ENCODE peak calls at places on chromosomes 13 and 19, in seven cellular contexts. T is GM23248, Y is BJ, R is tibial artery, Q is BE2C, F is HAP-1, I is pancreas. S is an unnamed sample. For H3K36me3, the result is how much of the 10 kb centered on the place peaks cover.

GRCh38 chr13:38542601-38543000 is 144.3 kb upstream of the FREM2 start:
- DNase-seq in T (peak), Q (no peak), Y (no peak), R (no peak), F (no peak), I (no peak), S (no peak)

GRCh38 chr13:76991432-76991795 is 467 bp upstream of the CLN5 start:
- DNase-seq in I (no peak), T (peak), F (no peak), Y (no peak), Q (no peak), R (no peak), S (no peak)

GRCh38 chr13:113901642-113902041 is 37.8 kb upstream of the GAS6 start:
- DNase-seq in T (no peak), Q (no peak), I (no peak), F (no peak), R (no peak), Y (no peak), S (no peak)

GRCh38 chr13:20431687-20432384 is 93.8 kb downstream of the CRYL1 start:
- DNase-seq in I (no peak), Y (no peak), F (no peak), Q (no peak), R (no peak), T (no peak), S (no peak)

GRCh38 chr19:51338563-51339312 is 3.2 kb downstream of the VSIG10L start:
- DNase-seq in F (peak), R (peak), Q (peak), T (peak), I (peak), Y (no peak), S (peak)

GRCh38 chr19:10295305-10295846 is 5.6 kb downstream of the ICAM5 start:
- DNase-seq in F (no peak), R (no peak), Y (no peak), T (peak), I (no peak), Q (no peak), S (peak)

GRCh38 chr19:35075202-35076025 is 33.9 kb downstream of the HPN start:
- DNase-seq in Y (no peak), F (no peak), Q (no peak), R (no peak), I (no peak), T (no peak), S (no peak)

GRCh38 chr13:110109910-110110309 is 197.0 kb downstream of the COL4A1 start:
- DNase-seq in R (peak), Y (no peak), T (peak), F (no peak), Q (no peak), I (no peak), S (peak)

GRCh38 chr19:10352764-10353671 is 13.6 kb upstream of the ICAM3 start:
- DNase-seq in R (peak), I (no peak), Q (peak), F (peak), T (no peak), Y (no peak), S (no peak)

GRCh38 chr13:21053231-21053630 is 8.2 kb downstream of the LATS2 start:
- DNase-seq in R (no peak), F (no peak), T (no peak), Q (no peak), I (no peak), Y (no peak), S (no peak)

GRCh38 chr13:56424246-56424645 is 716.5 kb upstream of the PRR20A start:
- DNase-seq in R (no peak), I (no peak), F (no peak), Q (no peak), Y (no peak), T (no peak), S (no peak)

GRCh38 chr13:75801388-75801787 is 165.3 kb downstream of the LMO7 start:
- DNase-seq in T (no peak), R (no peak), F (no peak), Q (no peak), I (no peak), Y (no peak), S (no peak)

GRCh38 chr13:46086421-46086922 is 18.4 kb downstream of the CPB2 start:
- DNase-seq in Y (no peak), F (no peak), I (no peak), Q (no peak), R (no peak), T (no peak), S (no peak)

GRCh38 chr13:40148103-40148502 is 492.6 kb downstream of the COG6 start:
- DNase-seq in R (no peak), T (no peak), F (no peak), I (no peak), Q (no peak), Y (no peak), S (no peak)

GRCh38 chr13:65789815-65790214 is 1440.3 kb downstream of the PCDH9 start:
- DNase-seq in R (no peak), I (no peak), T (peak), Q (no peak), F (no peak), Y (no peak), S (no peak)

GRCh38 chr19:51798958-51799310 is 4.0 kb downstream of the FPR3 start:
- DNase-seq in Q (no peak), I (peak), T (no peak), F (no peak), R (peak), Y (no peak), S (peak)

GRCh38 chr13:110371550-110372465 is 64.7 kb downstream of the COL4A2 start:
- DNase-seq in F (no peak), Y (no peak), R (no peak), T (no peak), Q (peak), I (no peak), S (peak)

GRCh38 chr19:48381178-48381950 is 10.0 kb downstream of the KDELR1 start:
- DNase-seq in Y (no peak), Q (no peak), T (no peak), I (no peak), F (no peak), R (no peak), S (no peak)

GRCh38 chr13:43346427-43346826 is 323.0 kb downstream of the DNAJC15 start:
- DNase-seq in T (no peak), Y (no peak), Q (no peak), I (no peak), R (no peak), F (no peak), S (no peak)

GRCh38 chr13:26051231-26052135 is at the start of gene SHISA2:
- DNase-seq in Y (no peak), I (no peak), Q (peak), F (no peak), R (no peak), T (peak), S (peak)

GRCh38 chr13:66826398-66826797 is 403.7 kb downstream of the PCDH9 start:
- DNase-seq in T (no peak), R (no peak), Q (no peak), I (no peak), F (no peak), Y (no peak), S (no peak)

GRCh38 chr13:78192721-78193120 is 274.1 kb upstream of the EDNRB start:
- DNase-seq in R (no peak), F (no peak), I (no peak), Y (peak), Q (no peak), T (peak), S (no peak)

GRCh38 chr19:42370068-42370520 is 20.0 kb downstream of the CNFN start:
- DNase-seq in F (no peak), T (no peak), Y (no peak), I (no peak), Q (no peak), R (no peak), S (no peak)

GRCh38 chr19:50668416-50669318 is 19.4 kb downstream of the C19orf81 start:
- DNase-seq in R (no peak), Q (no peak), F (no peak), I (no peak), Y (no peak), T (peak), S (no peak)

GRCh38 chr19:51440846-51441409 is 17.3 kb downstream of the SIGLEC8 start:
- DNase-seq in F (no peak), Q (no peak), Y (no peak), I (no peak), R (no peak), T (peak), S (no peak)

GRCh38 chr13:110797230-110797877 is 83.9 kb downstream of the ING1 start:
- DNase-seq in I (no peak), Q (no peak), R (peak), Y (no peak), T (peak), F (no peak), S (no peak)

GRCh38 chr13:66427330-66427990 is 802.7 kb downstream of the PCDH9 start:
- DNase-seq in Y (no peak), F (no peak), I (no peak), R (no peak), Q (no peak), T (no peak), S (no peak)

GRCh38 chr13:75687145-75687763 is 51.1 kb downstream of the LMO7 start:
- DNase-seq in F (no peak), Y (no peak), R (no peak), Q (no peak), I (no peak), T (peak), S (no peak)

GRCh38 chr19:38386968-38387549 is 775 bp downstream of the GGN start:
- DNase-seq in R (no peak), I (no peak), F (no peak), Y (no peak), T (peak), Q (no peak), S (peak)

GRCh38 chr19:33205110-33205509 is 11.0 kb downstream of the LRP3 start:
- DNase-seq in Y (no peak), I (no peak), R (no peak), T (no peak), Q (no peak), F (no peak), S (no peak)

GRCh38 chr13:108407495-108407894 is 138.0 kb downstream of the TNFSF13B start:
- DNase-seq in Q (no peak), F (no peak), R (no peak), Y (no peak), T (no peak), I (no peak), S (no peak)

GRCh38 chr13:58804832-58805231 is 1173.3 kb downstream of the PCDH17 start:
- DNase-seq in T (no peak), Q (no peak), I (no peak), Y (no peak), R (no peak), F (no peak), S (no peak)

GRCh38 chr13:84821261-84821660 is 939.0 kb upstream of the SLITRK1 start:
- DNase-seq in T (no peak), Y (no peak), F (no peak), Q (peak), I (no peak), R (no peak), S (no peak)

GRCh38 chr19:23784274-23784673 is 25.6 kb upstream of the ZNF681 start:
- DNase-seq in T (no peak), F (no peak), Q (no peak), I (no peak), Y (no peak), R (no peak), S (no peak)

GRCh38 chr13:110880627-110881026 is 34.2 kb downstream of the ANKRD10 start:
- DNase-seq in Q (no peak), T (no peak), Y (no peak), R (no peak), F (no peak), I (no peak), S (no peak)

DNA sequence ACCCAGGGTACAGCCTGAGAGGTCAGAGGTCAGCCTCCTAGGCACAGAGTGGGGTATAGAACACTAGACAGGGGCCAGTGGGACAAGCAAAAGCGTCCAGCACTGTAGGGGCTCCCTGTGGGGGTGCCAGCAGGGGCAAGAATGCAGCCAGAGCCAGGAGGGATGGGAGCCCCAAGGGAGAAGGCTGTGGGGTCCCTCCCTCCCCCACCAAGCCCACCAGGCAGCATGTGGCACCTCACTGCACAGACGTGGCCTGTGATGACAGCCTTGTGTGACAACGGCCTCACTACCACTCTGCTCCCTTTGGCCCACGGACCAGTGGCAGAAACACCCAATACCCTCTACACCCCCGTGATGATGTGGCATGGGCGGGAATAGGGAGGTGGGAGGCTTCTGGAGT is 10.1 kb downstream of the ARMC6 start:
- DNase-seq in F (no peak), Q (no peak), I (no peak), R (no peak), T (no peak), Y (no peak), S (no peak)
- H3K36me3 ChIP-seq in F (half or more), Q (half or more), I (under half), R (under half), T (under half), Y (under half), S (under half)

GRCh38 chr19:4357921-4358326 is 14.6 kb downstream of the MPND start:
- DNase-seq in I (no peak), R (peak), Q (no peak), F (no peak), Y (no peak), T (no peak), S (no peak)

GRCh38 chr19:4360641-4361151 is 17.3 kb downstream of the MPND start:
- DNase-seq in Y (no peak), R (peak), Q (no peak), F (peak), I (no peak), T (no peak), S (no peak)

GRCh38 chr19:4358709-4359626 is 15.6 kb downstream of the MPND start:
- DNase-seq in Q (no peak), I (no peak), Y (no peak), F (no peak), T (no peak), R (no peak), S (no peak)

GRCh38 chr19:4360081-4360569 is 16.8 kb downstream of the MPND start:
- DNase-seq in T (no peak), I (no peak), Q (no peak), R (peak), Y (no peak), F (no peak), S (no peak)

GRCh38 chr19:4359627-4360000 is 16.3 kb downstream of the MPND start:
- DNase-seq in R (peak), I (no peak), Q (no peak), Y (no peak), T (no peak), F (no peak), S (no peak)
- H3K36me3 ChIP-seq in R (under half), I (half or more), Q (half or more), Y (half or more), T (under half), F (half or more), S (under half)

GRCh38 chr19:13461536-13461935 is 44.7 kb downstream of the CACNA1A start:
- DNase-seq in Y (no peak), F (no peak), I (no peak), T (no peak), R (no peak), Q (no peak), S (no peak)

GRCh38 chr19:13463296-13463695 is 43.0 kb downstream of the CACNA1A start:
- DNase-seq in R (no peak), Q (no peak), I (no peak), Y (no peak), F (peak), T (peak), S (no peak)

DNA sequence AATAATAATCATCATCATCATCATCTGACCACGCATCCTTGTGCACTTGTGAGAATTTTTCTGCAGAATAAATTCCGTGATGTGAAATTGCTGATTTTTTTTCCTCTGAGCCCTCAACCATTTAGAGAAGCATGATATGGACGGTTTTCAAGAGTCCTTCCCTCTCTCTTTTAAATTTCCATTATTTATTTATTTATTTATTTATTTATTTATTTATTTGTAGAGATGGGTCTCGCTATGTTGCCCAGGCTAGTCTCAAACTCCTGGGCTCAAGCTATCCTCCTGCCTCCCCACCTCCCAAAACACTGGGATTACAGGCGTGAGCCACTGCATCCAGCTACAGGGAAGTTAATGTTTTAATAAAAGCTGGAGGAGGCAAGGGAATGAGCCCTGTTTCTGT is 39.6 kb downstream of the CACNA1A start:
- DNase-seq in I (no peak), Q (no peak), Y (no peak), T (no peak), R (no peak), F (no peak), S (no peak)
- H3K36me3 ChIP-seq in I (under half), Q (under half), Y (under half), T (under half), R (under half), F (under half), S (under half)

GRCh38 chr13:32674503-32674902 is 88.3 kb downstream of the PDS5B start:
- DNase-seq in Q (no peak), F (no peak), R (no peak), T (no peak), I (no peak), Y (no peak), S (no peak)
- H3K36me3 ChIP-seq in Q (under half), F (under half), R (under half), T (under half), I (under half), Y (under half), S (under half)

DNA sequence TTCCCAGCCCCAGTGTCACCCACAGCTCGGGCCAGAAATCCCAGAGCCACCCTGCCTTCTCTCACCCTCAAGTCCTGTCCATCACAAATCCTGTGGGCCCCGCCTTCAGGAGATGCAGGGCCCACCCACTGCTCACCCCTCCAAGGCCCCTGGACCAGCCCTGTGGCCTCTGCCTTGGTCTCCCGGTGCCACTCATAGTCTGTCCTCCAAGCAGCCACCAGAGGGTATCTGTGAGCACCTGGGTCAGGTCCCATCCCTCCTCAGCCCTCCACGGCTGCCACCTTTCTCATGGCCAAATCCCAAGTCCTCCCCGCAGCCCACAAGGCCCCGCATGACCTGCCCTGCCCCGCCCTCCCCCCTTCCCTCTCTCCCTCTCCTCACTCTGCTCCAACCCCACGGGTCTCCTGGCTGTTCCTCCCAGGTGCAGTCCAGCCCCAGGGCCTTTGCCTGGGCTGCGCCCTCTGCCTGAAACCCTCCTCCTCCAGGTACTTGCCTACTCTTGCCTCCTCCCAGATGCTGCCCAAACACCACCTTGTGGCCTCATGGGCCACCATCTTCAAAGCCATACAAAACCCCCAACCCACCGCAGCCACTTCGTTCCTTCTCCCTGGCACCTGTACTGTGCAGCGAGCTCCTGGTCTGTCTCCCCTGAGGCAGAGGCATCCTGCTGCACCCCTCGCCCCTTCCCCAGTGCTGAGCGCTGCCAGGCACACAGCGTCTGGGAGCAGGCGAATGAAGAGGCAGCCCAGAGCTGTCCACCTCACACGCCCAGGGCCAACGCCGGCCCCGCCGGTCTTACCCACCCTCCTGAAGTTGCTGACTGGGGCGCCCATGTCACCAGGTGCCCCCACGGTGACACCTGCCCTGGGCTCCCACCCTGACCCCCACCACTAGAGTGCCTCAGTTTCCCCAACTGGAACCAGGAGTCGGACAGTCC is 13.2 kb upstream of the UQCR11 start:
- DNase-seq in I (peak), Q (peak), F (peak), Y (no peak), R (no peak), T (peak), S (no peak)
- H3K36me3 ChIP-seq in I (under half), Q (half or more), F (half or more), Y (under half), R (under half), T (under half), S (under half)

GRCh38 chr19:11722414-11722813 is 16.3 kb downstream of the ZNF823 start:
- DNase-seq in Y (no peak), Q (no peak), R (no peak), F (no peak), I (no peak), T (peak), S (no peak)

GRCh38 chr19:11721681-11722080 is 17.1 kb downstream of the ZNF823 start:
- DNase-seq in I (no peak), Y (no peak), R (no peak), F (no peak), Q (no peak), T (no peak), S (no peak)
- H3K36me3 ChIP-seq in I (under half), Y (under half), R (half or more), F (under half), Q (half or more), T (half or more), S (under half)

GRCh38 chr13:100636004-100636403 is 38.6 kb downstream of the TMTC4 start:
- DNase-seq in F (no peak), I (no peak), Y (no peak), Q (no peak), R (no peak), T (no peak), S (no peak)

GRCh38 chr13:100636441-100636840 is 38.2 kb downstream of the TMTC4 start:
- DNase-seq in Y (no peak), R (no peak), I (no peak), T (no peak), F (no peak), Q (no peak), S (no peak)

GRCh38 chr13:100637380-100637779 is 37.2 kb downstream of the TMTC4 start:
- DNase-seq in T (no peak), Q (no peak), F (no peak), I (no peak), R (no peak), Y (no peak), S (no peak)

GRCh38 chr13:100633461-100633860 is 41.1 kb downstream of the TMTC4 start:
- DNase-seq in T (peak), Y (peak), Q (no peak), F (no peak), R (no peak), I (no peak), S (no peak)

GRCh38 chr13:100634686-100635085 is 39.9 kb downstream of the TMTC4 start:
- DNase-seq in Q (no peak), R (no peak), Y (no peak), T (no peak), F (no peak), I (no peak), S (no peak)
- H3K36me3 ChIP-seq in Q (under half), R (under half), Y (under half), T (under half), F (under half), I (under half), S (under half)

GRCh38 chr19:39837978-39838377 is 4.0 kb upstream of the DYRK1B start:
- DNase-seq in Q (no peak), Y (no peak), I (no peak), F (no peak), R (no peak), T (no peak), S (no peak)
- H3K36me3 ChIP-seq in Q (half or more), Y (under half), I (under half), F (half or more), R (under half), T (under half), S (under half)

GRCh38 chr19:8244442-8244841 is 35.3 kb downstream of the CERS4 start:
- DNase-seq in Y (no peak), Q (no peak), R (no peak), I (no peak), T (no peak), F (no peak), S (no peak)

GRCh38 chr19:8250596-8250995 is 41.4 kb downstream of the CERS4 start:
- DNase-seq in R (no peak), I (no peak), Q (no peak), Y (no peak), F (no peak), T (no peak), S (no peak)

GRCh38 chr19:8245869-8246835 is 37.0 kb downstream of the CERS4 start:
- DNase-seq in I (no peak), R (no peak), T (no peak), Y (no peak), F (no peak), Q (no peak), S (no peak)

GRCh38 chr19:8251025-8251472 is 41.9 kb downstream of the CERS4 start:
- DNase-seq in F (no peak), Y (no peak), R (peak), Q (no peak), I (peak), T (peak), S (peak)

GRCh38 chr19:8248348-8249328 is 39.5 kb downstream of the CERS4 start:
- DNase-seq in I (no peak), F (no peak), T (no peak), R (no peak), Q (no peak), Y (no peak), S (no peak)
- H3K36me3 ChIP-seq in I (under half), F (under half), T (under half), R (under half), Q (under half), Y (under half), S (under half)

S was measured in aorta.